ENCODE peak calls at places on chromosomes 11 and 22, in eight cellular contexts. Z is neural crest cell, K is ELF-1, Y is right lobe of liver, D is RCC 7860, C is hippocampal formation, W is OCI-M1, A is kidney tubule cell. E is an unnamed sample.

GRCh38 chr11:95042906-95043305 is 6.3 kb upstream of the KDM4F start:
- DNase-seq in Z (no peak), K (no peak), Y (no peak), D (no peak), C (no peak), W (no peak), A (no peak), E (no peak)

GRCh38 chr11:72569966-72570892 is 104.0 kb downstream of the PDE2A start:
- DNase-seq in Z (no peak), K (peak), Y (peak), D (peak), C (no peak), W (no peak), A (peak), E (no peak)

GRCh38 chr11:18731427-18731826 is 5.4 kb upstream of the IGSF22 start:
- DNase-seq in Z (no peak), K (no peak), Y (no peak), D (no peak), C (no peak), W (no peak), A (no peak), E (no peak)

GRCh38 chr11:19727246-19727645 is 14.6 kb downstream of the NAV2 start:
- DNase-seq in Z (no peak), K (no peak), Y (no peak), D (peak), C (peak), W (no peak), A (peak), E (no peak)

GRCh38 chr11:32154275-32154674 is 63.4 kb downstream of the RCN1 start:
- DNase-seq in Z (no peak), K (no peak), Y (no peak), D (peak), C (no peak), W (no peak), A (peak), E (no peak)

GRCh38 chr11:110450246-110450645 is 20.5 kb downstream of the FDX1 start:
- DNase-seq in Z (no peak), K (no peak), Y (no peak), D (no peak), C (no peak), W (no peak), A (no peak), E (no peak)

GRCh38 chr11:83724704-83725114 is 438.5 kb upstream of the CCDC90B start:
- DNase-seq in Z (no peak), K (peak), Y (peak), D (no peak), C (peak), W (peak), A (no peak), E (no peak)

GRCh38 chr11:34641456-34641855 is 20.6 kb downstream of the EHF start:
- DNase-seq in Z (no peak), K (no peak), Y (no peak), D (no peak), C (no peak), W (no peak), A (no peak), E (no peak)

GRCh38 chr11:17519031-17519430 is 25.2 kb downstream of the USH1C start:
- DNase-seq in Z (no peak), K (no peak), Y (no peak), D (no peak), C (no peak), W (no peak), A (no peak), E (no peak)

GRCh38 chr11:125468025-125468424 is 28.0 kb downstream of the FEZ1 start:
- DNase-seq in Z (no peak), K (no peak), Y (no peak), D (no peak), C (no peak), W (no peak), A (no peak), E (no peak)

GRCh38 chr11:27312110-27312509 is 50.9 kb downstream of the CCDC34 start:
- DNase-seq in Z (no peak), K (no peak), Y (no peak), D (no peak), C (no peak), W (no peak), A (peak), E (no peak)

GRCh38 chr22:37213218-37213855 is 1.1 kb upstream of the SSTR3 start:
- DNase-seq in Z (no peak), K (no peak), Y (no peak), D (no peak), C (no peak), W (no peak), A (no peak), E (no peak)

GRCh38 chr11:67022961-67023956 is at the start of gene SYT12:
- DNase-seq in Z (no peak), K (no peak), Y (no peak), D (no peak), C (no peak), W (no peak), A (no peak), E (no peak)

GRCh38 chr11:79697905-79698304 is 257.1 kb upstream of the TENM4 start:
- DNase-seq in Z (no peak), K (no peak), Y (no peak), D (no peak), C (no peak), W (peak), A (peak), E (no peak)

GRCh38 chr11:122755941-122756340 is 82.4 kb upstream of the CRTAM start:
- DNase-seq in Z (no peak), K (no peak), Y (no peak), D (no peak), C (no peak), W (peak), A (no peak), E (no peak)

GRCh38 chr22:44248926-44249325 is 63.8 kb downstream of the SHISAL1 start:
- DNase-seq in Z (no peak), K (no peak), Y (no peak), D (peak), C (no peak), W (no peak), A (peak), E (peak)

GRCh38 chr11:19418221-19418620 is 177.5 kb upstream of the E2F8 start:
- DNase-seq in Z (no peak), K (no peak), Y (no peak), D (no peak), C (no peak), W (no peak), A (no peak), E (no peak)

GRCh38 chr22:46079093-46079860 is 71.0 kb upstream of the PPARA start:
- DNase-seq in Z (no peak), K (no peak), Y (peak), D (peak), C (no peak), W (no peak), A (no peak), E (peak)

GRCh38 chr22:38777087-38777671 is 16.8 kb downstream of the DNAL4 start:
- DNase-seq in Z (no peak), K (no peak), Y (peak), D (no peak), C (peak), W (no peak), A (no peak), E (no peak)

GRCh38 chr11:64809781-64810241 is 540 bp downstream of the MEN1 start:
- DNase-seq in Z (no peak), K (peak), Y (no peak), D (no peak), C (no peak), W (no peak), A (peak), E (no peak)

E was measured in mesenteric fat pad.